ENCODE peak calls at places on chromosomes 11 and 22, in six cellular contexts. F is IMR-90, W is H9, R is neuronal stem cell, T is mesenchymal stem cell, Y is H1. O is an unnamed sample. For H3K27me3, the result is how much of the 10 kb centered on the place peaks cover.

GRCh38 chr11:95845168-95845567 is 54.9 kb downstream of the CEP57 start:
- DNase-seq in F (no peak), W (no peak), R (no peak), T (no peak), Y (no peak), O (no peak)

GRCh38 chr11:128728767-128729587 is 35.1 kb downstream of the FLI1 start:
- DNase-seq in F (no peak), W (no peak), R (no peak), T (no peak), Y (no peak), O (no peak)

GRCh38 chr11:57941875-57942274 is 81.8 kb upstream of the OR9Q1 start:
- DNase-seq in F (no peak), W (no peak), R (no peak), T (no peak), Y (no peak), O (no peak)

GRCh38 chr22:50015451-50016307 is 3.1 kb upstream of the IL17REL start:
- DNase-seq in F (no peak), W (peak), R (no peak), T (no peak), Y (peak), O (no peak)

GRCh38 chr11:67438121-67438902 is 830 bp upstream of the PTPRCAP start:
- DNase-seq in F (no peak), W (peak), R (no peak), T (no peak), Y (no peak), O (peak)

GRCh38 chr22:25494774-25495173 is 69.7 kb upstream of the GRK3 start:
- DNase-seq in F (no peak), W (no peak), R (no peak), T (no peak), Y (no peak), O (no peak)

GRCh38 chr11:63897459-63898156 is 19.4 kb downstream of the RCOR2 start:
- DNase-seq in F (no peak), W (no peak), R (no peak), T (no peak), Y (no peak), O (no peak)

GRCh38 chr22:48705917-48706605 is 1121.6 kb downstream of the BRD1 start:
- DNase-seq in F (no peak), W (no peak), R (no peak), T (no peak), Y (no peak), O (no peak)

GRCh38 chr11:100923555-100923954 is 206.1 kb downstream of the PGR start:
- DNase-seq in F (peak), W (no peak), R (no peak), T (no peak), Y (no peak), O (peak)

GRCh38 chr11:64489831-64490441 is 101.1 kb upstream of the SLC22A12 start:
- DNase-seq in F (peak), W (peak), R (peak), T (peak), Y (peak), O (peak)

GRCh38 chr11:106770489-106771100 is 247.7 kb downstream of the GUCY1A2 start:
- DNase-seq in F (no peak), W (no peak), R (no peak), T (peak), Y (no peak), O (peak)

GRCh38 chr11:120695426-120695825 is 183.9 kb downstream of the GRIK4 start:
- DNase-seq in F (no peak), W (no peak), R (no peak), T (no peak), Y (no peak), O (no peak)
- H3K27me3 ChIP-seq in F (under half), W (under half), R (under half), T (under half), Y (under half), O (under half)

DNA sequence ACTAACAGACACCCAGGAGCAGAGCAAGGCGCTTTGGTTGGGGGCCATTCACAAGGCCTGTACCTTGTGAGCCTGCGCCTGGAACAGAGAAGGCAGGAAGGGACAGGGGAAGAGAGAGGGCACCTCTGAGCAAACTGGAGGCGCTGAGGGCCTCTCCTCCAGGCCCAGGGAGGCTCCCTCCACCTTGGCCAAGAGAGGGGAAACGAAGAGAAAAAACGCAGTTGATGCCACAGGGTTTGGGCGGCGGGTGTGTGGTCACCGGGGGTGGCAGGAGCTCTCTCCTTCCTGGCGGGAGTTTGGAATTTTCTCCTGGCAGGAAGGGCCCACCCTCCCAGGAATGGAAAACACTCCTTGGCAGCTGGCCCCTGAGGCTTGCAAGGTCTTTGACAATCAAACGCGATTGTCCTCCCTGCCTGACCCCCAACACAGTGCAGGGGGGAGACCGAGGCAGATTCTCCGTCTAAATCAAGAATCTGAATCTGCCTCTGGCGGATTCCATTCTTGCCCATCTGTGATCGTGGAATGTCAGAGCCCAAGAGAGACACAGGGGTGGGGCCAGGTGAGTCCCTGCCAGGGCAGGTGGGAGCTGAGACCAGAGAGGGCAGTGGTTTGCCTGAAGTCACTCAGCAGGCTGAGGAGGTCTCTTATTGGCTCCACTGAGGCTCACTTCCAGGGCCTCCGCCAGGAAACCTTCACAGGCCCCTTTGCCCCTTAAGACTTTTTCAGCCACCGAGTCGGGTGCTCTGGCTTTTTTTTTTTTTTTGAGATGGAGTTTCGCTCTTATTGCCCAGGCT is 21.0 kb downstream of the RPL3 start:
- DNase-seq in F (no peak), W (no peak), R (no peak), T (no peak), Y (no peak), O (peak)
- H3K4ac ChIP-seq in F (peak), W (no peak), R (no peak), T (peak), Y (no peak), O (no peak)

GRCh38 chr11:79481795-79482194 is 41.0 kb upstream of the TENM4 start:
- DNase-seq in F (no peak), W (no peak), R (no peak), T (no peak), Y (no peak), O (no peak)
- H3K14ac ChIP-seq in F (no peak), W (no peak), R (no peak), T (no peak), Y (no peak), O (no peak)

GRCh38 chr11:16607675-16608644 is 130.5 kb upstream of the C11orf58 start:
- DNase-seq in F (peak), W (peak), R (peak), T (peak), Y (no peak), O (no peak)
- H3K27me3 ChIP-seq in F (under half), W (half or more), R (under half), T (half or more), Y (half or more), O (half or more)

GRCh38 chr22:46297151-46297819 is 615 bp downstream of the GTSE1 start:
- DNase-seq in F (peak), W (no peak), R (no peak), T (peak), Y (no peak), O (no peak)

GRCh38 chr22:46294784-46295183 is 1.9 kb upstream of the GTSE1 start:
- DNase-seq in F (no peak), W (no peak), R (no peak), T (no peak), Y (no peak), O (no peak)

GRCh38 chr22:46296257-46297150 is at the start of gene GTSE1:
- DNase-seq in F (peak), W (peak), R (peak), T (peak), Y (peak), O (peak)

GRCh38 chr22:46293591-46294260 is 2.9 kb upstream of the GTSE1 start:
- DNase-seq in F (peak), W (no peak), R (no peak), T (peak), Y (no peak), O (no peak)

GRCh38 chr22:46295277-46295971 is 1.2 kb upstream of the GTSE1 start:
- DNase-seq in F (no peak), W (no peak), R (no peak), T (no peak), Y (no peak), O (no peak)
- H3K4ac ChIP-seq in F (peak), W (no peak), R (no peak), T (peak), Y (no peak), O (no peak)